ENCODE peak calls at places on chromosomes 3 and 15, in six cellular contexts. W is upper lobe of right lung, U is foreskin fibroblast, A is right lobe of liver, S is thyroid gland, N is retina. M is an unnamed sample.
A peak's percentile ranks its signal among the peaks of the same experiment; 100 is the strongest.

GRCh38 chr3:180563411-180563810 is 38.6 kb upstream of the TTC14 start:
- DNase-seq in S (no peak), N (peak; percentile 62), W (no peak), A (no peak), U (no peak), M (no peak)

GRCh38 chr3:45946875-45947274 is 3.6 kb downstream of the CXCR6 start:
- DNase-seq in U (no peak), N (no peak), S (no peak), W (no peak), A (no peak), M (no peak)

GRCh38 chr3:98733778-98734281 is 29.3 kb upstream of the ST3GAL6 start:
- DNase-seq in N (peak; percentile 31), U (no peak), S (no peak), A (peak; percentile 66), W (no peak), M (no peak)

GRCh38 chr3:100403956-100404548 is 2.7 kb downstream of the LNP1 start:
- DNase-seq in N (no peak), S (no peak), A (no peak), U (no peak), W (no peak), M (no peak)

GRCh38 chr15:41291065-41291631 is 41.2 kb downstream of the OIP5 start:
- DNase-seq in W (peak; percentile 67), S (no peak), U (no peak), N (no peak), A (no peak), M (no peak)

GRCh38 chr3:72343078-72343477 is 505.2 kb downstream of the SHQ1 start:
- DNase-seq in N (no peak), A (no peak), S (no peak), W (no peak), U (peak; percentile 28), M (no peak)

GRCh38 chr15:69068157-69068556 is 53.7 kb downstream of the NOX5 start:
- DNase-seq in W (no peak), A (no peak), N (no peak), S (no peak), U (no peak), M (no peak)

GRCh38 chr3:197028711-197029510 is 706 bp downstream of the MELTF start:
- DNase-seq in U (no peak), W (peak; percentile 66), N (peak; percentile 41), S (no peak), A (no peak), M (no peak)

GRCh38 chr15:72231847-72232461 is 964 bp upstream of the PKM start:
- DNase-seq in U (peak; percentile 76), S (peak; percentile 12), N (no peak), W (no peak), A (no peak), M (no peak)

GRCh38 chr3:182007441-182007840 is 295.7 kb downstream of the SOX2 start:
- DNase-seq in A (no peak), S (no peak), W (no peak), N (no peak), U (no peak), M (no peak)

GRCh38 chr3:37542286-37542685 is 319.4 kb upstream of the CTDSPL start:
- DNase-seq in U (no peak), N (no peak), A (no peak), S (no peak), W (no peak), M (no peak)

GRCh38 chr3:123712077-123712860 is 127.4 kb upstream of the HACD2 start:
- DNase-seq in S (no peak), W (peak; percentile 49), U (no peak), N (no peak), A (no peak), M (no peak)

GRCh38 chr3:151864423-151865101 is 8.9 kb upstream of the SUCNR1 start:
- DNase-seq in A (no peak), U (peak; percentile 59), W (no peak), S (no peak), N (no peak), M (no peak)

GRCh38 chr3:43180027-43180426 is 74.1 kb upstream of the POMGNT2 start:
- DNase-seq in S (no peak), U (peak; percentile 95), A (no peak), N (no peak), W (no peak), M (no peak)

GRCh38 chr15:41999290-42000285 is 21.3 kb downstream of the PLA2G4E start:
- DNase-seq in A (peak; percentile 30), W (peak; percentile 2), U (no peak), S (no peak), N (no peak), M (peak; percentile 56)